ENCODE peak calls at places on chromosomes 4 and X, in four cellular contexts. Z is K562, G is GM12878, S is HL-60. H is an unnamed sample.

GRCh38 chrX:154320406-154320805 is 24.8 kb downstream of the TKTL1 start:
- DNase-seq in Z (no peak), G (no peak), S (no peak), H (no peak)

GRCh38 chr4:173526034-173526482 is 4.0 kb downstream of the HAND2 start:
- DNase-seq in Z (no peak), G (no peak), S (no peak), H (no peak)

GRCh38 chrX:53330331-53330730 is 48.9 kb upstream of the IQSEC2 start:
- DNase-seq in Z (no peak), G (no peak), S (no peak), H (no peak)

GRCh38 chr4:177728361-177729152 is 286.3 kb upstream of the AGA start:
- DNase-seq in Z (no peak), G (no peak), S (no peak), H (no peak)

GRCh38 chrX:49919617-49920016 is 2.8 kb upstream of the CLCN5 start:
- DNase-seq in Z (peak; percentile 47), G (no peak), S (no peak), H (no peak)

GRCh38 chr4:98055800-98056501 is 87.3 kb downstream of the STPG2 start:
- DNase-seq in Z (no peak), G (no peak), S (no peak), H (no peak)

GRCh38 chrX:46257451-46257879 is 287.8 kb downstream of the ZNF674 start:
- DNase-seq in Z (no peak), G (no peak), S (no peak), H (no peak)

GRCh38 chr4:5004496-5004895 is 14.8 kb downstream of the CYTL1 start:
- DNase-seq in Z (no peak), G (no peak), S (no peak), H (no peak)

GRCh38 chr4:87896020-87896621 is 63.4 kb downstream of the MEPE start:
- DNase-seq in Z (no peak), G (no peak), S (peak; percentile 92), H (no peak)

GRCh38 chrX:147891886-147892285 is 19.8 kb upstream of the FMR1 start:
- DNase-seq in Z (no peak), G (no peak), S (no peak), H (no peak)

GRCh38 chrX:48938721-48939416 is 18.5 kb downstream of the OTUD5 start:
- DNase-seq in Z (no peak), G (peak; percentile 84), S (no peak), H (no peak)

GRCh38 chr4:150302553-150302952 is 224.3 kb downstream of the DCLK2 start:
- DNase-seq in Z (peak; percentile 55), G (no peak), S (peak; percentile 84), H (no peak)

GRCh38 chrX:19593684-19594083 is 78.4 kb upstream of the MAP3K15 start:
- DNase-seq in Z (peak; percentile 13), G (no peak), S (no peak), H (peak; percentile 7)

GRCh38 chr4:149113804-149114430 is 671.7 kb upstream of the NR3C2 start:
- DNase-seq in Z (no peak), G (no peak), S (no peak), H (no peak)

GRCh38 chr4:156970501-156971167 is 965 bp downstream of the PDGFC start:
- DNase-seq in Z (no peak), G (no peak), S (no peak), H (no peak)

GRCh38 chr4:140750470-140750869 is 5.7 kb downstream of the TBC1D9 start:
- DNase-seq in Z (no peak), G (no peak), S (no peak), H (no peak)

GRCh38 chr4:139606600-139607301 is 50.7 kb upstream of the SETD7 start:
- DNase-seq in Z (peak; percentile 36), G (no peak), S (peak; percentile 37), H (no peak)

GRCh38 chr4:39029752-39030694 is 2.2 kb downstream of the TMEM156 start:
- DNase-seq in Z (no peak), G (peak; percentile 40), S (no peak), H (no peak)

GRCh38 chr4:10554694-10555093 is 97.5 kb upstream of the ZNF518B start:
- DNase-seq in Z (peak; percentile 37), G (peak; percentile 31), S (peak; percentile 27), H (no peak)

GRCh38 chr4:1048781-1049590 is 37.6 kb downstream of the FGFRL1 start:
- DNase-seq in Z (no peak), G (no peak), S (peak; percentile 59), H (no peak)

GRCh38 chr4:153731239-153731638 is 28.6 kb downstream of the RNF175 start:
- DNase-seq in Z (no peak), G (no peak), S (no peak), H (no peak)

DNA sequence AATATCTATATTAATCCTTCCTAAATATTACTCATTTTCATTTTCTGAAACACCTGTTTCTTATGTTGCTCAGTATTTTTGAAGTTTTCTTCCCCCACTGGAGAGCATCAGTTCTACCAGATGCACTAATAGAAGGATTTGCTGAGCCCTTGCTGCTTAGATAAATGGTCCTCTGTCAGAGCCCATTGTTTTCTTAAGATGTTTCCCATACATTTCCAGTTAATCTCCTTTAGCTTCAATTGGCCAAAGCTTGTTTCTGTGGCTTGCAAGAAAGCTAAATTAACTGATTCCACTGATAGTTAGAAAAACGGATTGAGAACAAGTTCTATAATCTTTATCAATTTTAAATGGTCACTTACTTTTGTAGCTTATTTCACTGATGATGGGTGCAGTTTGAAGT is 1425.5 kb downstream of the PCDH18 start:
- DNase-seq in Z (no peak), G (no peak), S (no peak), H (no peak)
- TF ChIP-seq SPI1 in Z (no peak), G (no peak), S (no peak), H (no peak)

GRCh38 chr4:116055857-116056827 is 942.7 kb upstream of the NDST4 start:
- DNase-seq in Z (no peak), G (no peak), S (no peak), H (no peak)
- TF ChIP-seq POLR2AphosphoS5 in Z (no peak), G (no peak), S (no peak), H (no peak)

GRCh38 chrX:10514891-10515290 is 105.5 kb downstream of the MID1 start:
- DNase-seq in Z (no peak), G (no peak), S (no peak), H (no peak)

GRCh38 chrX:10519278-10519677 is 101.1 kb downstream of the MID1 start:
- DNase-seq in Z (no peak), G (no peak), S (no peak), H (no peak)

GRCh38 chrX:10519761-10520160 is 100.6 kb downstream of the MID1 start:
- DNase-seq in Z (no peak), G (no peak), S (no peak), H (no peak)

GRCh38 chrX:10516781-10517322 is 103.5 kb downstream of the MID1 start:
- DNase-seq in Z (no peak), G (no peak), S (no peak), H (no peak)

DNA sequence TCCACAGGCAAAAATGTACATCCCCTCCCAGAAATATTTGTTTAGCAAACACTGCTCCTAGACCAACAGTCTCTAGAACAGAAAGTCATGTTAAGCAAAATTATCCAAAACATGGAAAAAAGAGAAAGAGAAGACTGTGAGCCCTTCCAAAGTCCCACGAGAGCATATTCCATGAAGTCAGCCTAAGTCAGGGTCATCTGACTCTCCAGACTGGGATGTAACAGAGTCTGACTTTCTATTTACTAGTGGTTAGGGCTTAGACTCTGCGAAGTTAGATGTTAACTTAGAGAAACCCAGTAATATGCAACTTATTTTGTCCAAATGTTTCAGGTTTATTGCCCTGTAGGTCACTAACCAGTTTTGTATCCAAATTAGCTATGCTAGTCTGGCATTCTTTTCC is 102.3 kb downstream of the MID1 start:
- DNase-seq in Z (no peak), G (no peak), S (no peak), H (no peak)
- TF ChIP-seq SPI1 in Z (no peak), G (no peak), S (no peak), H (no peak)

GRCh38 chr4:2804973-2805501 is 12.2 kb downstream of the SH3BP2 start:
- DNase-seq in Z (no peak), G (no peak), S (no peak), H (no peak)

GRCh38 chr4:2808001-2808400 is 15.1 kb downstream of the SH3BP2 start:
- DNase-seq in Z (no peak), G (no peak), S (no peak), H (no peak)

GRCh38 chr4:2805712-2806391 is 13.0 kb downstream of the SH3BP2 start:
- DNase-seq in Z (no peak), G (no peak), S (no peak), H (no peak)

GRCh38 chr4:2807571-2807970 is 14.7 kb downstream of the SH3BP2 start:
- DNase-seq in Z (no peak), G (no peak), S (no peak), H (no peak)

DNA sequence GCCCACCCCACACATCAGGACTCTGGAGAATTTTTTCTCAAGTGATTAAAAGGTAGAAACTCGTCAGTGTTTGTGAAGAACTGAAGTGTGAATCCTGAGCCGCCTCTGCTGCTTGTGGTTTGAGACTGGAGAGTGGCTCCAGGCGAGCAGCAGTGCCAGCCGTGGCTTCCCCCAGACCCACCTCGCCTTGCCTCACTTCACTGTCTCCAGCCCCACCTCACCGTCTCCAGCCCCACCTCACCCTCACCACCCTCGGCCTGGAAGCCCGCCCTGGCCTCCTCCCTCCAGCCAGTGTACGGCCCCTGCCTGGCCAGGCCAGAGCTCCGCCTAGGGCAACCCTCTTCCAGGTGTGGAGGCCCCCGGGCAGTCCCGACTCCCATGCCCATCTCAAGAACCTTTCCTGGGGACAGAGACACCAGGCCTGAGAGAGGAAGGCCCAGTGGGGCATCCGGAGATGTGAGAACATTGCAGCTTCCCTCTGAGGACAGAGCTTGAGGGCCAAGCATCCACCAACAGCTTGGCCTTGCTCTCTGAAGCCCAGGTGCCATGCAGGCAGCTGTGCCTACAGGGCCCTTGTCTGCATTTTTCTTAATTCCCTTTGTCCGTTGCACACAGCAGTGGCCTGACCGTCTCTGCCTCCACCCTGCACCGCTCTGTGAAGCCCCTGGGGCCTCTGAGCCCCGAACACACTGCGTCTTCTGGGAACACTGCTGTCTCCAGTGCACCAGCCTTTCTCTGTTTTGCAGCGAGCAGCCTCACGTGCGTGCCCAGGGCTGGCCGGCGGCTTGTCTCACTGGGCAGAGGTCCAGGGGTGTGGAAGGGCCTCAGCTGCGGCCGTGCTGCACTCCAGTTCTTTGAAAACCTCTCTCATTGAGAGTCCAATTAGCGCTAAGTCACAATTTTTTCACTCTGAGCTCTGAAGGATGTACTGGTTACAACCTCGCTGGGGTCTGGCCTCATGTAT is 13.8 kb downstream of the SH3BP2 start:
- DNase-seq in Z (no peak), G (no peak), S (no peak), H (no peak)
- TF ChIP-seq POLR2AphosphoS5 in Z (no peak), G (no peak), S (no peak), H (no peak)

GRCh38 chrX:105610401-105610800 is 211.9 kb upstream of the NRK start:
- DNase-seq in Z (no peak), G (no peak), S (no peak), H (no peak)
- TF ChIP-seq SPI1 in Z (no peak), G (no peak), S (no peak), H (no peak)

H was measured in GM12891.